ENCODE peak calls at places on chromosomes 4 and X, in seven cellular contexts. X is ovary, K is right lobe of liver, C is GM12878, M is progenitor cell of endocrine pancreas, W is Calu3, B is astrocyte. N is an unnamed sample.

GRCh38 chr4:68271851-68272756 is 26.6 kb upstream of the TMPRSS11B start:
- DNase-seq in X (no peak), K (no peak), C (no peak), M (no peak), W (peak; percentile 4), B (peak; percentile 65), N (peak; percentile 10)

GRCh38 chr4:185119927-185120630 is 23.0 kb upstream of the SLC25A4 start:
- DNase-seq in X (no peak), K (no peak), C (no peak), M (no peak), W (no peak), B (peak; percentile 20), N (no peak)

GRCh38 chrX:49225858-49226257 is 7.3 kb downstream of the CACNA1F start:
- DNase-seq in X (no peak), K (no peak), C (no peak), M (no peak), W (no peak), B (no peak), N (no peak)

GRCh38 chr4:7878323-7878722 is 61.3 kb downstream of the AFAP1 start:
- DNase-seq in X (no peak), K (no peak), C (no peak), M (no peak), W (no peak), B (no peak), N (no peak)

GRCh38 chr4:95651891-95652290 is 103.1 kb upstream of the UNC5C start:
- DNase-seq in X (no peak), K (no peak), C (no peak), M (no peak), W (no peak), B (no peak), N (no peak)

GRCh38 chrX:156001667-156002021 is 4.1 kb downstream of the IL9R start:
- DNase-seq in X (no peak), K (no peak), C (no peak), M (no peak), W (no peak), B (no peak), N (no peak)

GRCh38 chr4:184039963-184040383 is 134.9 kb downstream of the STOX2 start:
- DNase-seq in X (peak; percentile 18), K (no peak), C (no peak), M (no peak), W (no peak), B (no peak), N (peak; percentile 5)

GRCh38 chr4:67713531-67714247 is 12.7 kb upstream of the UBA6 start:
- DNase-seq in X (no peak), K (no peak), C (no peak), M (no peak), W (no peak), B (peak; percentile 45), N (no peak)

GRCh38 chr4:41052287-41052686 is 162.1 kb downstream of the APBB2 start:
- DNase-seq in X (no peak), K (no peak), C (no peak), M (no peak), W (no peak), B (no peak), N (no peak)

GRCh38 chrX:66676990-66677389 is 38.1 kb upstream of the EDA2R start:
- DNase-seq in X (no peak), K (no peak), C (no peak), M (no peak), W (no peak), B (peak; percentile 61), N (no peak)

GRCh38 chr4:158758142-158758541 is 10.7 kb upstream of the FNIP2 start:
- DNase-seq in X (no peak), K (no peak), C (no peak), M (no peak), W (no peak), B (peak; percentile 91), N (no peak)

GRCh38 chr4:36841583-36842326 is 402.8 kb upstream of the NWD2 start:
- DNase-seq in X (no peak), K (no peak), C (peak; percentile 35), M (no peak), W (no peak), B (peak; percentile 26), N (no peak)

GRCh38 chr4:14771091-14771490 is 231.2 kb upstream of the CPEB2 start:
- DNase-seq in X (no peak), K (no peak), C (no peak), M (no peak), W (no peak), B (no peak), N (no peak)

GRCh38 chrX:120746153-120746552 is 116.3 kb upstream of the C1GALT1C1 start:
- DNase-seq in X (no peak), K (no peak), C (no peak), M (no peak), W (no peak), B (no peak), N (no peak)

GRCh38 chr4:158255727-158256324 is 45.5 kb downstream of the TMEM144 start:
- DNase-seq in X (no peak), K (no peak), C (no peak), M (no peak), W (peak; percentile 3), B (peak; percentile 29), N (peak; percentile 16)

GRCh38 chr4:155307731-155308277 is 69.0 kb downstream of the MAP9 start:
- DNase-seq in X (no peak), K (no peak), C (no peak), M (no peak), W (no peak), B (no peak), N (no peak)

GRCh38 chr4:186643501-186644315 is 79.9 kb downstream of the FAT1 start:
- DNase-seq in X (no peak), K (no peak), C (no peak), M (no peak), W (peak; percentile 18), B (peak; percentile 68), N (no peak)

GRCh38 chrX:104270916-104271512 is 16.3 kb upstream of the ESX1 start:
- DNase-seq in X (peak; percentile 9), K (peak; percentile 60), C (no peak), M (no peak), W (peak; percentile 58), B (peak; percentile 4), N (peak; percentile 49)

GRCh38 chr4:98166025-98166730 is 22.9 kb upstream of the STPG2 start:
- DNase-seq in X (no peak), K (peak; percentile 92), C (no peak), M (no peak), W (peak; percentile 69), B (peak; percentile 12), N (no peak)

GRCh38 chrX:72498782-72499181 is 73.9 kb downstream of the HDAC8 start:
- DNase-seq in X (no peak), K (no peak), C (peak; percentile 12), M (no peak), W (no peak), B (no peak), N (no peak)

GRCh38 chr4:14879643-14880042 is 122.6 kb upstream of the CPEB2 start:
- DNase-seq in X (no peak), K (no peak), C (no peak), M (no peak), W (no peak), B (no peak), N (no peak)

GRCh38 chrX:49187526-49187925 is 1.4 kb upstream of the PRICKLE3 start:
- DNase-seq in X (no peak), K (no peak), C (no peak), M (no peak), W (no peak), B (no peak), N (no peak)

GRCh38 chr4:120466429-120466828 is 399.8 kb upstream of the MAD2L1 start:
- DNase-seq in X (no peak), K (no peak), C (no peak), M (no peak), W (no peak), B (no peak), N (no peak)

GRCh38 chr4:74096265-74096980 is 2.6 kb downstream of the CXCL2 start:
- DNase-seq in X (no peak), K (peak; percentile 57), C (no peak), M (no peak), W (peak; percentile 35), B (no peak), N (no peak)

GRCh38 chr4:1887065-1887464 is 15.9 kb downstream of the NSD2 start:
- DNase-seq in X (no peak), K (no peak), C (no peak), M (no peak), W (no peak), B (no peak), N (no peak)

GRCh38 chr4:88522702-88523324 is 763 bp downstream of the PYURF start:
- DNase-seq in X (peak; percentile 19), K (no peak), C (no peak), M (no peak), W (peak; percentile 8), B (no peak), N (peak; percentile 15)

GRCh38 chr4:184473515-184474260 is 662 bp downstream of the IRF2 start:
- DNase-seq in X (peak; percentile 31), K (peak; percentile 58), C (no peak), M (peak; percentile 39), W (peak; percentile 15), B (peak; percentile 32), N (peak; percentile 48)

GRCh38 chr4:65089666-65090065 is 580.6 kb downstream of the EPHA5 start:
- DNase-seq in X (no peak), K (no peak), C (no peak), M (no peak), W (no peak), B (peak; percentile 17), N (no peak)
- TF ChIP-seq CTCF in X (no peak), K (peak; percentile 14), C (peak; percentile 18), M (peak; percentile 38), W (no peak), B (peak; percentile 17), N (no peak)

GRCh38 chr4:76982638-76983579 is 33.4 kb downstream of the SEPTIN11 start:
- DNase-seq in X (no peak), K (no peak), C (no peak), M (no peak), W (no peak), B (peak; percentile 56), N (no peak)
- TF ChIP-seq CTCF in X (no peak), K (peak; percentile 9), C (peak; percentile 12), M (peak; percentile 39), W (no peak), B (peak; percentile 29), N (peak; percentile 42)

DNA sequence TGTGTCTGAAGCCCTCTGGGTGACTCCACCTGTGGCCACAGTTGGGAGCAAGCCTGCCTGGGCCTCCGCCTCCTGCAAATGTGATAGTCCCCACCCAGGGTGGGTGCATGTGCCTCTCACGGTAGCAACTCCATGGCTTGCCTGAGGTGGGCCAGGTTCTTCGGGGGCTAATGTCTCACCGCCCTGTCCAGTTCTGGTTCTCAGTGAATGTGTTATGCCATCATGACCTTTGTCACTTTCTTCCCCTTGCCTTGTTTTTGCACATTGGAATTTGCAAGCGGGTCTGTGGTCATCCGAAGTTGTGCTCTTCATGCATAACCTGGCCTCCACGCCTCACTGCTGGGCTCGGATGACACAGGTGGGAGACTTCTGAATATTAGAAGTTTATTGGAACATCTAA is 39.7 kb downstream of the SHROOM2 start:
- DNase-seq in X (no peak), K (no peak), C (no peak), M (no peak), W (no peak), B (no peak), N (no peak)
- TF ChIP-seq CTCF in X (no peak), K (no peak), C (no peak), M (no peak), W (no peak), B (no peak), N (no peak)

DNA sequence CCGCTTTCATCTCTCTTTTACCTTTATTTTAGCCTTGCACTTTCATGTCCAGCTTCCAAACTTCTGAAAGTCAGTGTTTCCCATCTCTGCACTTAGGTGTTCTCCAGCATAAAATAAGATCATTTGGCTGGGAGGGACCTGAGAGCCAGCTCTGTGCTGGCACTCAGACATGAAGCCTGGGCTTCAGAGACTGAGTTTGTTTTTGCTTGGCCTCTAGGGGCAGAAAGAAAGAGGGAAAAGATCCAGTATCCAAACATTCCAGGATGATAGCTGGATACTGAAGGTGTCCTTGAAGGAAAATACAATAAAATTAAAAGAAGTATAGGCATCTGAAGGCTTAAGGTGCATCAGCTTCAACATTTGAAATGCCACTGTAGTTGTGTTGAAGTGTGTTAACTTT is 202.4 kb upstream of the ZIC3 start:
- DNase-seq in X (no peak), K (no peak), C (no peak), M (no peak), W (no peak), B (no peak), N (no peak)
- TF ChIP-seq CTCF in X (no peak), K (no peak), C (no peak), M (peak; percentile 22), W (no peak), B (no peak), N (no peak)